ENCODE peak calls at places on chromosome 17, in four cellular contexts. M, A, S and F are unnamed samples.

GRCh38 chr17:17811381-17812210 is 25.2 kb downstream of the SREBF1 start:
- DNase-seq in S (no peak), A (peak), M (peak), F (no peak)

GRCh38 chr17:17648762-17649161 is 32.5 kb upstream of the RAI1 start:
- DNase-seq in A (no peak), S (no peak), M (no peak), F (no peak)

GRCh38 chr17:32854834-32855389 is 22.0 kb downstream of the MYO1D start:
- DNase-seq in S (no peak), A (no peak), M (no peak), F (no peak)

GRCh38 chr17:28901866-28902818 is 737 bp downstream of the DHRS13 start:
- DNase-seq in A (peak), M (no peak), S (peak), F (no peak)

GRCh38 chr17:45230787-45231480 is 9.2 kb downstream of the FMNL1 start:
- DNase-seq in S (no peak), A (peak), M (no peak), F (peak)

GRCh38 chr17:78664476-78665384 is 87.5 kb upstream of the DNAH17 start:
- DNase-seq in A (no peak), M (peak), S (peak), F (peak)

GRCh38 chr17:74759243-74759801 is 10.9 kb downstream of the NHERF1 start:
- DNase-seq in A (no peak), M (no peak), S (no peak), F (no peak)

GRCh38 chr17:41588126-41588810 is 1.6 kb upstream of the KRT14 start:
- DNase-seq in A (no peak), M (no peak), S (no peak), F (no peak)

GRCh38 chr17:35795007-35795870 is at the start of gene MMP28:
- DNase-seq in A (peak), S (peak), M (no peak), F (no peak)

GRCh38 chr17:22707626-22708025 is 1015.3 kb downstream of the KCNJ18 start:
- DNase-seq in A (no peak), M (no peak), S (no peak), F (no peak)
- TF ChIP-seq MAZ in A (no peak), M (no peak), S (no peak), F (no peak)

GRCh38 chr17:43767713-43768059 is 9.1 kb upstream of the SOST start:
- DNase-seq in M (no peak), A (no peak), S (no peak), F (no peak)

GRCh38 chr17:43767053-43767712 is 8.6 kb upstream of the SOST start:
- DNase-seq in A (no peak), M (no peak), S (no peak), F (no peak)

GRCh38 chr17:43769426-43769825 is 9.4 kb downstream of the DUSP3 start:
- DNase-seq in M (no peak), A (no peak), S (no peak), F (no peak)

GRCh38 chr17:43768943-43769342 is 9.8 kb downstream of the DUSP3 start:
- DNase-seq in S (no peak), M (no peak), A (no peak), F (no peak)

DNA sequence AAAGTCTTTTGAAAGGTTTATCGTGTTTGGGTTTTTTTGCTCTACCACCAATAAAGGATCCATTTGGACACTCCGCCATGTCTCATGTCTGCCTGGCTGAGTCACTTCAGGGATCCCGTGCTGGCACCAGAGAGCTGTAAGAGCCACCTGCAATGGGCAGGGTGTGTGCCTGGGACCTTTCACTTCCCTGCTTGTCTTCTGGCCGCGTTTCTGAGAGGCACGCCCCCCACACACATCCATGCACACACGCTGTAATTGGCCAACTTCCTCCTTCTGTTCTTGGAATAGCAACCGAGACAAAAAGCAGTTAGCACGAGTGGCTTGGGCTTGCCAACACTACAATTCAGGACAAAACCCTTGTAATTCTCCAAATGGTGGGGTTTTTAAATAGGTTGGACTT is 9.8 kb upstream of the SOST start:
- DNase-seq in S (peak), M (no peak), A (no peak), F (no peak)
- TF ChIP-seq MAZ in S (no peak), M (no peak), A (no peak), F (no peak)

GRCh38 chr17:79696159-79696982 is 34.4 kb upstream of the ENPP7 start:
- DNase-seq in S (no peak), A (no peak), M (no peak), F (no peak)

GRCh38 chr17:79691931-79692330 is 38.8 kb upstream of the ENPP7 start:
- DNase-seq in M (no peak), A (no peak), S (no peak), F (no peak)

GRCh38 chr17:79698086-79698690 is 32.6 kb upstream of the ENPP7 start:
- DNase-seq in S (no peak), M (no peak), A (no peak), F (no peak)

GRCh38 chr17:79693419-79693818 is 37.3 kb upstream of the ENPP7 start:
- DNase-seq in M (no peak), A (no peak), S (no peak), F (no peak)

DNA sequence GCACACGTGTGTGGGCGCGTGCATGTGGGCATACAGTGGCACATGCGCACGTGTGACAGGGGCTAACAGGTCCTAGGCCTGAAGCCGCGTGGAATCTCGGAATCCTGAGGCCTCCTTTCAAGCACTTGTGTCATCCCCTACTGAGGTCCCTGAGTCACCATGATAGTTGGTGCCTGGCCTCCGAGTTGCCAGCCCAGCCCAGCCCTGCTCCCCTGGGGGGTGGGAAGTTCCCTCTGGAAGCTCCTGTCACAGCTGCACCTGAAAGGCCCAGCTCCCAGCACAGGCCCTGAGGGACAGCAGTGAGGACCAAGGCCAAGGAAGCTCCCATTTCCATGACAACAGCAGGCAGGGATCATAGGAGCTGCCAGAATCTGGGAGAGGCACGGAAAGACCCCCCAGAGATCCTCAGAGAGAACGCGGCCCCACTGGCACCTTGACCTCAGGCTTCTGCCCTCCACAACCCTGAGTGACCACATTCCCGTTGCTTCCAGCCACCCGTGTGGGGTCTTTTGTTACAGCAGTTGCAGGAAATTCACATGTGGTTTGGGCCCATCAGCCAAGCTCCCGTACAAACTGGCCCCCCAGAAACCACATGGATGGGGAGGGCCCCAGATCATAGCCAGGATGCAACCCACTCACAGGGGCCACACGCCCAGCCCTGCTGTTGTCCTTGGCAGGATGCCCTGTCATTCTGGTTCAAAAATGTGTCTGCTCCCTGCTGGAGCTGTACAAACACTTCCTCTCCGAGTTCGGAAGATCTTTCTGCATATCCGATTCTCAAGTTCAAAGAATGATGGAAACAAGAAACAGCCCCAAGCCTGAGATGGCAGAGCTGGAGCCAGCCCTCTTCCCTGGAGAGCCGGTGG is 35.2 kb upstream of the ENPP7 start:
- DNase-seq in S (no peak), A (no peak), M (no peak), F (no peak)
- TF ChIP-seq MAZ in S (no peak), A (no peak), M (no peak), F (no peak)

GRCh38 chr17:64084940-64085649 is 44.8 kb downstream of the ERN1 start:
- DNase-seq in A (no peak), M (no peak), S (peak), F (no peak)

GRCh38 chr17:64083093-64083492 is 46.9 kb downstream of the ERN1 start:
- DNase-seq in M (no peak), S (no peak), A (no peak), F (no peak)

GRCh38 chr17:64085650-64086005 is 44.3 kb downstream of the ERN1 start:
- DNase-seq in M (no peak), A (no peak), S (peak), F (no peak)

GRCh38 chr17:64083571-64084085 is 46.3 kb downstream of the ERN1 start:
- DNase-seq in A (no peak), S (no peak), M (no peak), F (no peak)

GRCh38 chr17:64084086-64084939 is 45.6 kb downstream of the ERN1 start:
- DNase-seq in A (peak), M (peak), S (peak), F (peak)
- TF ChIP-seq MAZ in A (no peak), M (no peak), S (no peak), F (no peak)

DNA sequence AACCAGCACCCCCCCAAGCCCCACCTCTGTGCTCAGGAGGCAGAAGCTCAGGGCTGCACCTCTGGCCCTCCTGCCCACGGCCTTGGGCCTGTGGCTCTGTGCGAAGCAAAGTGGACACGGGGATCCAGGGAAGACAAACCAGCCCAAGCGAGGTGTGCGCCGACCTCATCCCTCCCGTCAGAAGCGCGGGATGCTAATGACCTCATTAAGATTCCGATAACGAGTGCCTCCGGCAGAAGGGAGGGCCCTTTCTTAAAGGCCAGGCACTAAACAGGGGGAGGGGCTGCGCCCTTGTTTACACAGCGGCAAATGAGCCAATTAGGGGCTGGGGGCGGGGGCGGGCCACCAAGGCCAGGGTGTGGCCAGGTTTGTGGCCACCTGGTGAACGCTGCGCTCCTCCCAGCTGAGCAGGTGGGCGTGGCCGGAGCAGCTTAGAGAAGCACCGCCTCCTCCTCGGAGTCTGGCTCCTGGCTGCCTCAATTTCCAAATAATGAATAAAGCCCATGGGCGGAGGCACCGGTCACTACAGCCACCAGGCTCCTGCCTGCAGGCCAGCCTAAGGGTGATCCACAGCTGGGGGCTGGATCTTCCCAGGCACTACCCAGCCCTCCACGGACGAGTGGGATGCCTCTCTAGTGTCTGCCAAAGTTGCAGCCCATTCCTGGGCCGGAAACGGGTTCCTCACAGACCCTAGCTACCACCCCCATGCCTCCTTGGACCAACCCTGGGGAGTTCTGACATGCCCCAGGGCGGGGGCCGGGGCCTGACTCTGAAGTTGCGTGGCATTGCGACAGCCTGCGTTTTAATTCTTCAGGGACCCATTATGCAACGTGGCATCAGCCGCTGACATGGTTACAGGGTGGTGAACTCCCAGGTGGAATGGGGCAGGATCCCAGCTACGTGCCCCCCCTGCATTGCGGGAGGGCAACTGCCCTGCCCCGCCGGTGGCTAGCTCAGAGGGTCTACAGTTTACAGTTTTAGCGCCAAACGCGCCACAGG is 3.0 kb downstream of the CBX4 start:
- DNase-seq in M (no peak), S (peak), A (peak), F (peak)
- TF ChIP-seq MAZ in M (peak), S (no peak), A (no peak), F (no peak)

GRCh38 chr17:51645056-51645455 is 384.7 kb downstream of the UTP18 start:
- DNase-seq in A (peak), S (no peak), M (peak), F (no peak)
- TF ChIP-seq MAZ in A (no peak), S (no peak), M (no peak), F (no peak)

DNA sequence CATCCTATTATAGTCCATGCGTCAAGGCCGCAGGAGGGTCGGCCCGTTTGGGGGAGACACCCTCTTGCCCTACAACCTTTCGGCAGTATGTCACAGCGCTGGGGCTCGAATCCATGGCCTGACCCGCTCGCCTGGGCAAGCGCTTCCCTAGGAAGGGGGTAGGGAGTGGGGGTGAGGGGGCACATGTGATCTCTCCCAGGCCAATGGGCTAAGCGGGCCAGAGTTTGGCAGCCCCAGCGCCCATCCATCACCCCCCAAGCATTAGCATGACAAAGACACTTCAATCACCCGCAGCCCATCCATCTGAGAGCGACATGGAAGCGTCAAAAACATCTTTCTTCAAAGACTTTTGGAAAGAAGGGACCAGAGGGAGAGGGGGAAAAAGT is at the start of gene HOXB1:
- DNase-seq in S (no peak), A (no peak), M (no peak), F (no peak)
- TF ChIP-seq MAZ in S (no peak), A (no peak), M (no peak), F (no peak)

GRCh38 chr17:80221401-80221800 is 1.2 kb downstream of the SLC26A11 start:
- DNase-seq in S (no peak), M (no peak), A (no peak), F (no peak)
- TF ChIP-seq MAZ in S (no peak), M (no peak), A (no peak), F (no peak)